ENCODE peak calls at places on chromosomes 3 and 15, in five cellular contexts. Z is HCT116, G is K562, C is SK-N-SH, V is HepG2. R is an unnamed sample.

GRCh38 chr15:70234256-70234965 is 136.7 kb upstream of the TLE3 start:
- DNase-seq in G (no peak), C (no peak), V (no peak), Z (no peak), R (no peak)

GRCh38 chr3:169886671-169887070 is 16.9 kb upstream of the LRRC31 start:
- DNase-seq in Z (no peak), G (no peak), V (no peak), C (peak), R (no peak)

GRCh38 chr15:19984101-19984500 is 557.5 kb downstream of the GOLGA6L6 start:
- DNase-seq in Z (no peak), G (no peak), C (no peak), V (no peak), R (no peak)

GRCh38 chr3:102156426-102156825 is 278.4 kb upstream of the ZPLD1 start:
- DNase-seq in G (no peak), V (no peak), C (no peak), Z (no peak), R (no peak)

GRCh38 chr3:79497447-79498111 is 270.2 kb downstream of the ROBO1 start:
- DNase-seq in Z (no peak), G (peak), C (peak), V (no peak), R (peak)

GRCh38 chr15:85580914-85581313 is 200.5 kb downstream of the AKAP13 start:
- DNase-seq in Z (no peak), G (no peak), C (no peak), V (no peak), R (no peak)

GRCh38 chr3:194487289-194488006 is 646 bp upstream of the ATP13A3 start:
- DNase-seq in Z (no peak), C (peak), G (peak), V (no peak), R (peak)

GRCh38 chr15:69098688-69099087 is 61.7 kb upstream of the GLCE start:
- DNase-seq in C (no peak), V (no peak), G (no peak), Z (no peak), R (no peak)

GRCh38 chr3:10516835-10517465 is 11.6 kb upstream of the ATP2B2 start:
- DNase-seq in Z (no peak), V (no peak), G (no peak), C (no peak), R (no peak)

GRCh38 chr3:31092748-31093607 is 198.5 kb upstream of the GADL1 start:
- DNase-seq in C (no peak), G (no peak), V (no peak), Z (no peak), R (no peak)

GRCh38 chr3:190225186-190225692 is 97.0 kb downstream of the CLDN1 start:
- DNase-seq in G (no peak), Z (peak), V (peak), C (peak), R (peak)

GRCh38 chr15:98981851-98982722 is 25.5 kb downstream of the PGPEP1L start:
- DNase-seq in Z (no peak), G (no peak), C (no peak), V (no peak), R (no peak)

GRCh38 chr15:41575282-41575681 is 16.3 kb downstream of the TYRO3 start:
- DNase-seq in Z (no peak), V (no peak), C (no peak), G (no peak), R (no peak)

GRCh38 chr15:59801649-59802048 is 112.5 kb upstream of the BNIP2 start:
- DNase-seq in G (no peak), Z (no peak), C (no peak), V (no peak), R (no peak)

GRCh38 chr3:70716832-70717231 is 404.4 kb upstream of the MDFIC2 start:
- DNase-seq in G (no peak), V (no peak), Z (no peak), C (peak), R (peak)

GRCh38 chr3:108388136-108389132 is 92.1 kb downstream of the HHLA2 start:
- DNase-seq in Z (no peak), V (no peak), C (no peak), G (no peak), R (no peak)

GRCh38 chr3:8319935-8320634 is 181.5 kb upstream of the LMCD1 start:
- DNase-seq in G (no peak), Z (no peak), C (no peak), V (no peak), R (no peak)

GRCh38 chr15:52652984-52653383 is 26.2 kb downstream of the ATOSA start:
- DNase-seq in V (no peak), Z (no peak), G (peak), C (no peak), R (no peak)

GRCh38 chr15:60346077-60346476 is 51.7 kb downstream of the ANXA2 start:
- DNase-seq in V (no peak), Z (no peak), G (no peak), C (no peak), R (no peak)

GRCh38 chr15:68642491-68642845 is 63.7 kb downstream of the CORO2B start:
- DNase-seq in Z (no peak), G (no peak), C (no peak), V (no peak), R (no peak)

GRCh38 chr15:78702609-78703332 is 61.8 kb upstream of the CHRNB4 start:
- DNase-seq in G (no peak), V (no peak), C (no peak), Z (no peak), R (no peak)

GRCh38 chr15:64651573-64652260 is 123.7 kb downstream of the RBPMS2 start:
- DNase-seq in V (peak), G (no peak), C (no peak), Z (no peak), R (no peak)

GRCh38 chr3:130609580-130609979 is 92.6 kb downstream of the COL6A6 start:
- DNase-seq in Z (no peak), V (no peak), C (no peak), G (no peak), R (no peak)

GRCh38 chr3:174438501-174439156 is 420.5 kb upstream of the NAALADL2 start:
- DNase-seq in C (no peak), Z (peak), G (no peak), V (no peak), R (no peak)

GRCh38 chr3:188148318-188148717 is 5.6 kb upstream of the LPP start:
- DNase-seq in V (no peak), C (no peak), Z (no peak), G (no peak), R (no peak)

GRCh38 chr15:77507151-77507847 is 86.6 kb downstream of the HMG20A start:
- DNase-seq in G (no peak), C (no peak), V (no peak), Z (no peak), R (peak)

GRCh38 chr3:169022457-169022856 is 641.1 kb downstream of the MECOM start:
- DNase-seq in G (no peak), V (no peak), C (no peak), Z (no peak), R (no peak)

GRCh38 chr15:65054333-65055200 is 9.4 kb downstream of the SLC51B start:
- DNase-seq in Z (peak), G (peak), C (peak), V (peak), R (peak)

GRCh38 chr15:36756707-36757106 is 177.3 kb downstream of the CDIN1 start:
- DNase-seq in G (no peak), Z (no peak), C (no peak), V (no peak), R (no peak)

GRCh38 chr15:78620839-78621421 is at the start of gene CHRNA3:
- DNase-seq in G (no peak), C (peak), Z (no peak), V (no peak), R (no peak)

GRCh38 chr3:31733234-31733667 is 200.5 kb downstream of the STT3B start:
- DNase-seq in Z (no peak), C (peak), V (no peak), G (no peak), R (peak)

GRCh38 chr15:35606345-35606744 is 60.4 kb upstream of the DPH6 start:
- DNase-seq in V (no peak), G (no peak), C (no peak), Z (no peak), R (no peak)

GRCh38 chr15:35605790-35606189 is 59.8 kb upstream of the DPH6 start:
- DNase-seq in G (no peak), C (no peak), V (no peak), Z (no peak), R (no peak)

DNA sequence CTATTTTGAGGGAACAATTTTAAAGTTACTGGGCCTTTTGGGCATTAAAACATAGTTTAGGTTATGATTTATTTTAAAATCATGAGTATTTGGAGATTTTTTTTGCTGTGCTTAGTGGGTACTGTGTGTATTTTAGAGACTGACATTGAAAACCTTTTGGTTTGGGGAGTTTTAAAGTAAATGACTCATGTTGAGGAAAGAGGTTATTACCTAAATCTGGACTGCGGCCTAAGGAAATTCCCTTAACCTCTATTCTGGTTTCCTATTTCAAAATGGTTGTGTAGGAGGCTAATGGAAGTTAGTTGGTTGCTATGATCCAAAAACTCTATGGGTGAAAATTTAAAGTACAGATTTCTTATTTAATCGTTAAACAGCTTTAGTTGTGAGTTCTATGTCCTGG is 57.3 kb upstream of the DPH6 start:
- DNase-seq in Z (no peak), G (no peak), V (no peak), C (no peak), R (no peak)
- TF ChIP-seq JUND in Z (no peak), G (no peak), V (no peak), C (no peak), R (no peak)

GRCh38 chr3:179036626-179037300 is 34.8 kb downstream of the ZMAT3 start:
- DNase-seq in V (no peak), G (no peak), Z (no peak), C (no peak), R (no peak)

GRCh38 chr3:179037361-179037760 is 34.2 kb downstream of the ZMAT3 start:
- DNase-seq in V (no peak), C (no peak), Z (no peak), G (no peak), R (peak)

GRCh38 chr3:179035232-179035631 is 36.4 kb downstream of the ZMAT3 start:
- DNase-seq in V (no peak), C (no peak), Z (no peak), G (no peak), R (no peak)

GRCh38 chr3:179038216-179038898 is 33.3 kb downstream of the ZMAT3 start:
- DNase-seq in Z (no peak), G (no peak), V (no peak), C (no peak), R (no peak)

GRCh38 chr3:179036226-179036625 is 35.4 kb downstream of the ZMAT3 start:
- DNase-seq in V (no peak), Z (no peak), C (no peak), G (no peak), R (no peak)
- TF ChIP-seq JUND in V (no peak), Z (no peak), C (no peak), G (no peak), R (no peak)

GRCh38 chr3:111252795-111253194 is 181.2 kb downstream of the NECTIN3 start:
- DNase-seq in Z (no peak), G (no peak), C (peak), V (no peak), R (peak)

GRCh38 chr3:111246967-111247760 is 175.5 kb downstream of the NECTIN3 start:
- DNase-seq in G (no peak), V (peak), Z (no peak), C (no peak), R (no peak)

GRCh38 chr3:111253733-111254132 is 182.1 kb downstream of the NECTIN3 start:
- DNase-seq in C (no peak), Z (no peak), V (no peak), G (no peak), R (no peak)

GRCh38 chr3:111248406-111248805 is 176.8 kb downstream of the NECTIN3 start:
- DNase-seq in C (no peak), G (no peak), V (no peak), Z (no peak), R (no peak)

DNA sequence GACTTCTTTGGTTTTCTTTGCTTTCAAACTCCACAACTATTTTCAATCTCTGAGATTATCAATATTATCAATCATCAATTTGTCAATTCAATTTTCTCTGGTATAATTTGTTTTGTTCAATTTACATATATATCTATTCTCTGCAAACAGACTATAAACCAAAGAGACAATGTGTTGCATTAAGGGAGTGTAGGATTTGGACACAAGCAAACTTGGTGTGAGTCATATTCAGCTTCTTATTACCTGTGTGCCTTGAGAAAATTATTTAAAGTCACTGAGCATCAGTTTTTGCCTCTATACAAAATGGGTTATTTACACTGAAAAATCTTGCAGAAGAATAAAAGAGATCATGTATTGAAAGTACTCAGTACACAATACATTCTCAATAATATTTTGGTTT is 177.8 kb downstream of the NECTIN3 start:
- DNase-seq in G (no peak), V (no peak), Z (no peak), C (no peak), R (no peak)
- TF ChIP-seq JUND in G (no peak), V (no peak), Z (no peak), C (no peak), R (no peak)

GRCh38 chr3:53707222-53707621 is 139.0 kb downstream of the CHDH start:
- DNase-seq in C (no peak), G (no peak), Z (no peak), V (no peak), R (no peak)

GRCh38 chr3:53709856-53710674 is 136.2 kb downstream of the CHDH start:
- DNase-seq in Z (peak), G (peak), C (peak), V (peak), R (peak)

GRCh38 chr3:53708001-53708621 is 138.1 kb downstream of the CHDH start:
- DNase-seq in Z (no peak), C (no peak), V (no peak), G (no peak), R (no peak)

GRCh38 chr3:53711387-53711786 is 134.8 kb downstream of the CHDH start:
- DNase-seq in Z (no peak), V (no peak), G (no peak), C (no peak), R (no peak)

DNA sequence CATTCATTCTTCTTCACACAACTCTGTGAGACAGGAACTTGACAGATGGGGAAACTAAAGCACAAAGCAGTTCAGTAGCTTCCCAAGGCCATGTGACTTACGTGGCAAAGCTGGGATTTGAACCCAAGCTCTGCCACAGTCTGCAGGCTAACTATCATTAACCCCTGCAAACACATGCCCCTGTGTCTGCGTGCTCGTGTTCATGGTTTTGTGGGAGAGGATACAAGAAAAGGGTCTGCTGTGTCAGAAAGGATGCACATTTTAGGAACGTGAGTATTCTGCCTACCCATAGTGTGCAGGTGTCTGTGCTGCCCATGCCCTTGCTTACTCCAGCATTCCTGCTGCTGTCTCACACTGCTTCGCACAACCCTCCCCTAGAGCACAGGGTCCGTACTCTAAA is 137.0 kb downstream of the CHDH start:
- DNase-seq in C (no peak), G (no peak), V (no peak), Z (no peak), R (no peak)
- TF ChIP-seq JUND in C (no peak), G (no peak), V (no peak), Z (no peak), R (no peak)

GRCh38 chr3:122977645-122978466 is 49.7 kb downstream of the SEMA5B start:
- DNase-seq in C (peak), G (no peak), V (peak), Z (no peak), R (no peak)

GRCh38 chr3:122975163-122975923 is 52.2 kb downstream of the SEMA5B start:
- DNase-seq in C (peak), V (no peak), Z (no peak), G (no peak), R (peak)

GRCh38 chr3:122974764-122975162 is 52.8 kb downstream of the SEMA5B start:
- DNase-seq in C (no peak), G (no peak), Z (no peak), V (no peak), R (no peak)

GRCh38 chr3:122973893-122974615 is 53.5 kb downstream of the SEMA5B start:
- DNase-seq in Z (no peak), C (peak), G (no peak), V (no peak), R (no peak)

GRCh38 chr3:122975924-122976293 is 51.7 kb downstream of the SEMA5B start:
- DNase-seq in G (no peak), C (no peak), Z (no peak), V (no peak), R (no peak)
- TF ChIP-seq JUND in G (no peak), C (no peak), Z (no peak), V (no peak), R (no peak)

DNA sequence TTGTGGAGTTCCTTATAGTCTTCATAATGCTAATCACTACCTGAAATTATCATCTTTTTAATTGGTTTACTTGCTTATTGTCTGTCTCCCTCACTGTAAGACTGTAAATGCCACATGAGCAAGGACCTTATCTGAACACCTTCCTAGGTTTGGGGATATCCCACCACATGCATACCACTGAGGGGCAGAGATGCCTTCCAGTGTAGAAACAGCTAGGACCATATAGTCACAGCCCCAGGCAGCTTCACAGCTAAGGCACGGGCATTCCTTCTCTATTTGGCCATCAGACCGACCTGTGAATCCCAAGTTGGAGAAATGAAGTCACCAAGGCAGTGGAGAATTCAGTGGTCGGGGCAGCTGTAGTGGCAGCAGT is 28.6 kb downstream of the PAQR9 start:
- DNase-seq in C (no peak), Z (no peak), G (no peak), V (no peak), R (no peak)
- TF ChIP-seq JUND in C (no peak), Z (no peak), G (no peak), V (no peak), R (no peak)

GRCh38 chr15:32683231-32683630 is 34.6 kb upstream of the GREM1 start:
- DNase-seq in Z (no peak), C (no peak), V (no peak), G (no peak), R (no peak)

GRCh38 chr15:32688151-32688639 is 29.6 kb upstream of the GREM1 start:
- DNase-seq in V (peak), C (no peak), G (no peak), Z (no peak), R (peak)

GRCh38 chr15:32683906-32684584 is 33.8 kb upstream of the GREM1 start:
- DNase-seq in Z (no peak), C (no peak), G (no peak), V (no peak), R (no peak)

GRCh38 chr15:32687556-32687955 is 30.2 kb upstream of the GREM1 start:
- DNase-seq in G (no peak), C (no peak), V (no peak), Z (no peak), R (no peak)

DNA sequence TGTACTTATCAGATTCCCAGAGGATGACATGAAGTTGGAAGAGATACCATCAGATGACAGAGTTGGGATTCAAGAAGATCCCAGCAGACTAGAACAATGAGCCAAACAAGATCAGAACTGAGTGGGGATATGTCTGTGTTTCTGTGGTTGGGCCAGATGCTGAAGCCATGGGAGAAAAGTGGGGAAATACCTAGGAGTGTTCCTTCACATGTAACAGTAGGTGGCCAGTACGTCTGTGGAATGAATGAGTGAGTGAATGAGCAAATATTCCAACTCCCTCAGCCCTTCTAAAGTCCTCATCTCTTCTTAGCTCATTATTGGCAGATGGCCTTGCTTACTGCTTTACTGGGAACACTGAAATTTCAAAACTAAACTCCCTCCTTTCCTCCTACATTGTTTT is 32.2 kb upstream of the GREM1 start:
- DNase-seq in C (no peak), Z (no peak), V (no peak), G (no peak), R (no peak)
- TF ChIP-seq JUND in C (no peak), Z (no peak), V (no peak), G (no peak), R (no peak)

GRCh38 chr3:45090855-45091254 is 55.3 kb downstream of the CDCP1 start:
- DNase-seq in C (no peak), Z (no peak), G (no peak), V (no peak), R (no peak)
- TF ChIP-seq JUND in C (no peak), Z (no peak), G (no peak), V (no peak), R (no peak)

DNA sequence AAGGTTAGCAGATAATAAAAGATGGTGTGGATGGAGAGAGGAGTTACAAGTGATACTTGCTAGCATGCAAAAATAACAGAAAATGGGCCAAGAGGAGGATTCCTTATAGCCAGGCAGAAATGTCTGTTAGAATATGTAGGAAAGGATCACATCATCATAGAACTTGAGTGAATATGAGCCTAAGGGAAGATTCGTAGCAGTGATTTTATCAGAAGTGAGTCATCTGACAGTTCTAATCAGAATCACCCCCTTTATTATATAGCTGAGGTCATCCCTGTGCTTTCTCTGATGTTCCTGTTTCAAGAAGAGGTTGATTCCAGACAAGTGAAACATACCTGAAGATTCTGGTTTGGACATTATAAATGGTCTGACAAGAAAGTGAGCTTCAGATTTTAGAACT is 22.9 kb downstream of the EXOG start:
- DNase-seq in C (no peak), V (no peak), G (no peak), Z (no peak), R (no peak)
- TF ChIP-seq JUND in C (peak), V (no peak), G (peak), Z (no peak), R (no peak)

R was measured in T47D.